ENCODE peak calls at places on chromosomes 12 and 14, in six cellular contexts. I, H, B, G, V and T are unnamed samples.

GRCh38 chr12:25557830-25558436 is 4.8 kb upstream of the LMNTD1 start:
- DNase-seq in I (peak), H (no peak), B (peak), G (peak), V (peak), T (peak)

GRCh38 chr12:51598156-51598555 is 7.1 kb downstream of the SCN8A start:
- DNase-seq in I (no peak), H (no peak), B (no peak), G (no peak), V (no peak), T (no peak)

GRCh38 chr12:19915392-19916192 is 452.7 kb upstream of the PDE3A start:
- DNase-seq in I (no peak), H (no peak), B (no peak), G (peak), V (no peak), T (peak)

GRCh38 chr14:101464984-101465794 is 96.1 kb upstream of the DIO3 start:
- DNase-seq in I (no peak), H (no peak), B (no peak), G (no peak), V (no peak), T (no peak)

GRCh38 chr14:100882991-100883788 is 20.3 kb downstream of the RTL1 start:
- DNase-seq in I (no peak), H (no peak), B (no peak), G (no peak), V (no peak), T (no peak)

GRCh38 chr14:75748340-75748739 is 87.3 kb downstream of the TTLL5 start:
- DNase-seq in I (no peak), H (no peak), B (no peak), G (no peak), V (no peak), T (no peak)

GRCh38 chr12:49548481-49548821 is 9.6 kb downstream of the KCNH3 start:
- DNase-seq in I (no peak), H (no peak), B (no peak), G (no peak), V (no peak), T (no peak)

GRCh38 chr12:45232771-45233372 is 17.0 kb downstream of the ANO6 start:
- DNase-seq in I (peak), H (peak), B (peak), G (peak), V (peak), T (no peak)

GRCh38 chr12:59149995-59150642 is 229.8 kb upstream of the LRIG3 start:
- DNase-seq in I (peak), H (peak), B (peak), G (peak), V (peak), T (peak)

GRCh38 chr12:110704750-110705149 is 15.8 kb upstream of the HVCN1 start:
- DNase-seq in I (peak), H (no peak), B (peak), G (no peak), V (no peak), T (no peak)

GRCh38 chr12:53220857-53221202 is 11.2 kb downstream of the RARG start:
- DNase-seq in I (peak), H (peak), B (peak), G (peak), V (peak), T (peak)

GRCh38 chr12:49121047-49121696 is 10.0 kb downstream of the TUBA1B start:
- DNase-seq in I (peak), H (no peak), B (peak), G (peak), V (peak), T (peak)

GRCh38 chr14:66066991-66067788 is 419.0 kb upstream of the CCDC196 start:
- DNase-seq in I (no peak), H (no peak), B (no peak), G (no peak), V (no peak), T (no peak)

GRCh38 chr14:64184103-64184729 is 110.0 kb downstream of the ESR2 start:
- DNase-seq in I (no peak), H (no peak), B (no peak), G (no peak), V (no peak), T (no peak)

GRCh38 chr14:39417014-39417413 is 15.2 kb downstream of the FBXO33 start:
- DNase-seq in I (no peak), H (no peak), B (peak), G (peak), V (no peak), T (peak)

GRCh38 chr12:6363330-6364036 is 11.9 kb downstream of the SCNN1A start:
- DNase-seq in I (peak), H (no peak), B (peak), G (peak), V (peak), T (no peak)

GRCh38 chr12:61220337-61220736 is 1039.9 kb upstream of the USP15 start:
- DNase-seq in I (no peak), H (no peak), B (no peak), G (no peak), V (no peak), T (no peak)

GRCh38 chr12:54389536-54390175 is 5.1 kb upstream of the ZNF385A start:
- DNase-seq in I (no peak), H (no peak), B (no peak), G (no peak), V (no peak), T (no peak)

GRCh38 chr14:100573009-100573756 is 14.0 kb downstream of the BEGAIN start:
- DNase-seq in I (no peak), H (no peak), B (no peak), G (no peak), V (no peak), T (no peak)

GRCh38 chr12:122206111-122206881 is 2.8 kb downstream of the B3GNT4 start:
- DNase-seq in I (no peak), H (no peak), B (no peak), G (no peak), V (no peak), T (no peak)

GRCh38 chr14:73795974-73796373 is 55.7 kb upstream of the PTGR2 start:
- DNase-seq in I (peak), H (no peak), B (peak), G (no peak), V (no peak), T (no peak)

GRCh38 chr14:104665663-104666522 is 23.5 kb upstream of the INF2 start:
- DNase-seq in I (peak), H (no peak), B (peak), G (peak), V (no peak), T (no peak)
- TF ChIP-seq CTCF in I (peak), H (peak), B (peak), G (peak), V (no peak), T (no peak)

DNA sequence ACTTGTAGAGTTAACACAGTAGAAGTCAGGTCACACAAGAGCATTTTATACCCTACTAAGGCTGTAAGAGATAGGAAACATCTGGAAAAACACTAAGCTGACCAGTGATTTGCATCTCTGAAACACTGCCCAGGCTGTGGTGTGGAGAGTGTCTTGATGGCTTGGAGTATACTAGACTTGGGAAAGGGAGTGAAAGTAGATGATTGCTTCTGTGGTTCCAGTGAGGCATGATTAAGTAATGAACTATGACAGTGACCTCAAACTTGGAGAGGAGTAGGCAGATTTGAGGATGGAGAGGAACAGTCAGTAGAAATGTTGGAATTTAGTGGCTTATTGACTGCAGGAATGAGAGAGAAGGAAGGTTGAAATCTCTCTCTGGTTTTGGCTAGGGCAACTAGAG is 201.3 kb downstream of the FLRT2 start:
- DNase-seq in I (no peak), H (no peak), B (no peak), G (no peak), V (no peak), T (no peak)
- TF ChIP-seq MYC in I (no peak), H (no peak), B (no peak), G (no peak), V (no peak), T (no peak)

DNA sequence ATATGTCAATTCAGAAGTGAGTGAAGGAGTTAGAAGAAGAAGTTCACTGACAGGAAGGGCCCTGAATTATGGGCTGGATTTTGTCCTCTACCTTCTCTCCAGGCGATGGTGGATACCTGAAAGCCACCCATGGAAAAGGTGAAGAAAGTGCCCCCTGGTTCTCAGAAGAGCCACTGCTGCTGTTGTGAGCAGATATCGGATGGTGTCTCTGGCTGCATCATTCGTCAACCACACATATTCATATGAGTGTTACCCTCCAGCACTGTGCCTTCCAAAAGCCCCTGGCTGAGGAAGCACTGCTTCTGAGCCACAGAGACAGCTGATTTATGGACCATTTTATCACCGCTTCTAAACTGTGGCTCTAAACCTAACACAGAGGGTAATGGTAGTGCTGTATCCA is 2.0 kb upstream of the ACTN1 start:
- DNase-seq in I (no peak), H (no peak), B (no peak), G (no peak), V (no peak), T (no peak)
- TF ChIP-seq CTCF in I (no peak), H (no peak), B (peak), G (no peak), V (no peak), T (no peak)

DNA sequence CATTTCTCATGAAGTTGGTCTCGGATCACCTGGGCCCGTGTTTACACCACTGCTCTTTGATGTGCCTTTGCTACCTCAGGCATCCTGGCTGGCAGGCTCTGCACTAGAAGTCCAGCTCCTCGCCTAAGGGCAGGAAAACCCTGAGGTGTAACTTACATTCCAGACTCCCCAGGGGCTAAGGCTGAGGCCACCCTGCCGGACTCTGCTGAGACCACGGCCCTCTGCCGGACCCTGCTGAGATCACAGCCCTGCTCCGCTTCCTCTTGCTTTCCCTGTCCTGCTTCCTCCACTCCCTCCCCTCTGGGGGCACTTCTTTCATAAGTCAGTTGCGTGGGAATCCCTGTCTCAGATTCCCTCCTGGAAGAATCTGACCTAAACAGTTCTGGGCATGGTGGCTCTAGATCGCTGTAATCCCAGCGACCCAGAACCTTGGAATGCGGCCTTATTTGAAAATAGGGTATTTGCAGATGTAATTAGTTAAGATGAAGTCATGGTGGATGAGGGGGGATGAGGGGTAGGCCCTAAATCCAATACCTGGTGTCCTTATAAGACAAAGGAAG is 17.2 kb downstream of the RILPL1 start:
- DNase-seq in I (no peak), H (no peak), B (no peak), G (no peak), V (no peak), T (no peak)
- TF ChIP-seq MYC in I (no peak), H (no peak), B (no peak), G (no peak), V (no peak), T (no peak)

GRCh38 chr14:94004015-94004414 is 6.9 kb downstream of the CCDC197 start:
- DNase-seq in I (no peak), H (no peak), B (peak), G (no peak), V (no peak), T (no peak)

GRCh38 chr14:94001501-94002396 is 4.6 kb downstream of the CCDC197 start:
- DNase-seq in I (peak), H (no peak), B (peak), G (peak), V (peak), T (peak)

GRCh38 chr14:94003397-94003796 is 6.3 kb downstream of the CCDC197 start:
- DNase-seq in I (no peak), H (no peak), B (no peak), G (no peak), V (no peak), T (no peak)

GRCh38 chr14:94008234-94008633 is 11.1 kb downstream of the CCDC197 start:
- DNase-seq in I (no peak), H (no peak), B (no peak), G (no peak), V (no peak), T (no peak)

GRCh38 chr14:94005324-94005723 is 8.2 kb downstream of the CCDC197 start:
- DNase-seq in I (no peak), H (no peak), B (no peak), G (no peak), V (peak), T (no peak)
- TF ChIP-seq CTCF in I (no peak), H (peak), B (peak), G (peak), V (peak), T (peak)

GRCh38 chr12:113359133-113359938 is 949 bp downstream of the PLBD2 start:
- DNase-seq in I (no peak), H (no peak), B (no peak), G (no peak), V (no peak), T (peak)
- TF ChIP-seq MYC in I (no peak), H (no peak), B (no peak), G (no peak), V (no peak), T (no peak)

GRCh38 chr14:21990116-21990515 is 316.5 kb upstream of the OR4E1 start:
- DNase-seq in I (no peak), H (no peak), B (no peak), G (peak), V (no peak), T (peak)
- TF ChIP-seq CTCF in I (peak), H (peak), B (peak), G (peak), V (peak), T (peak)

GRCh38 chr14:59520224-59520623 is 35.9 kb downstream of the JKAMP start:
- DNase-seq in I (no peak), H (no peak), B (no peak), G (no peak), V (no peak), T (no peak)
- TF ChIP-seq MYC in I (no peak), H (no peak), B (no peak), G (no peak), V (no peak), T (no peak)

GRCh38 chr12:2797721-2798418 is 3.1 kb downstream of the FKBP4 start:
- DNase-seq in I (no peak), H (no peak), B (no peak), G (peak), V (no peak), T (no peak)
- TF ChIP-seq CTCF in I (peak), H (peak), B (peak), G (no peak), V (peak), T (peak)

GRCh38 chr12:131735863-131736806 is 25.2 kb downstream of the SFSWAP start:
- DNase-seq in I (no peak), H (no peak), B (no peak), G (no peak), V (no peak), T (no peak)

GRCh38 chr12:131735153-131735456 is 24.2 kb downstream of the SFSWAP start:
- DNase-seq in I (no peak), H (no peak), B (no peak), G (no peak), V (no peak), T (no peak)

GRCh38 chr12:131734336-131735152 is 23.7 kb downstream of the SFSWAP start:
- DNase-seq in I (no peak), H (no peak), B (no peak), G (no peak), V (no peak), T (no peak)

GRCh38 chr12:131733874-131734273 is 23.0 kb downstream of the SFSWAP start:
- DNase-seq in I (no peak), H (no peak), B (no peak), G (no peak), V (no peak), T (no peak)

GRCh38 chr12:131732996-131733615 is 22.2 kb downstream of the SFSWAP start:
- DNase-seq in I (no peak), H (no peak), B (no peak), G (no peak), V (no peak), T (no peak)
- TF ChIP-seq MYC in I (no peak), H (no peak), B (no peak), G (no peak), V (no peak), T (no peak)